ENCODE peak calls at places on chromosomes 1 and 21, in four cellular contexts. P is uterus, W is kidney epithelial cell, B is Karpas-422. A is an unnamed sample. For H3K36me3 and H3K27me3, the result is how much of the 10 kb centered on the place peaks cover.

GRCh38 chr1:85661767-85662166 is 46.5 kb downstream of the ZNHIT6 start:
- DNase-seq in P (no peak), W (no peak), B (peak), A (no peak)

GRCh38 chr1:14255711-14256110 is 342.8 kb upstream of the KAZN start:
- DNase-seq in P (no peak), B (peak), W (no peak), A (no peak)

GRCh38 chr1:226134170-226135058 is 52.1 kb downstream of the ACBD3 start:
- DNase-seq in B (no peak), P (no peak), W (no peak), A (peak)

GRCh38 chr1:223429313-223429731 is 36.1 kb downstream of the CCDC185 start:
- DNase-seq in P (no peak), B (no peak), W (no peak), A (no peak)

GRCh38 chr1:180251526-180252305 is 21.7 kb downstream of the LHX4 start:
- DNase-seq in W (no peak), B (no peak), P (no peak), A (no peak)

GRCh38 chr1:160681067-160681890 is 30.3 kb downstream of the CD48 start:
- DNase-seq in P (peak), B (peak), W (no peak), A (peak)

GRCh38 chr1:37146071-37146470 is 111.8 kb upstream of the GRIK3 start:
- DNase-seq in P (no peak), W (no peak), B (no peak), A (no peak)

GRCh38 chr1:89672489-89673183 is 39.7 kb downstream of the LRRC8C start:
- DNase-seq in W (no peak), P (no peak), B (no peak), A (no peak)

GRCh38 chr21:14880922-14881321 is 183.9 kb downstream of the NRIP1 start:
- DNase-seq in B (no peak), P (no peak), W (no peak), A (no peak)

GRCh38 chr1:11502516-11502915 is 23.6 kb downstream of the DISP3 start:
- DNase-seq in B (no peak), P (no peak), W (no peak), A (no peak)

GRCh38 chr1:104765115-104765514 is 1015.4 kb downstream of the AMY1C start:
- DNase-seq in B (no peak), P (no peak), W (peak), A (no peak)

GRCh38 chr1:78825561-78825960 is 175.9 kb downstream of the IFI44 start:
- DNase-seq in P (no peak), B (no peak), W (no peak), A (no peak)

GRCh38 chr21:18153063-18153462 is 91.6 kb upstream of the CHODL start:
- DNase-seq in W (no peak), B (no peak), P (no peak), A (no peak)

GRCh38 chr1:16012590-16013219 is 5.1 kb downstream of the HSPB7 start:
- DNase-seq in B (no peak), P (peak), W (no peak), A (peak)

GRCh38 chr1:33723251-33723650 is 140.6 kb upstream of the HMGB4 start:
- DNase-seq in B (peak), W (no peak), P (no peak), A (no peak)

GRCh38 chr1:154851392-154852177 is 18.5 kb downstream of the KCNN3 start:
- DNase-seq in W (no peak), P (peak), B (peak), A (peak)

GRCh38 chr1:210747890-210748289 is 386.1 kb downstream of the KCNH1 start:
- DNase-seq in P (no peak), B (no peak), W (no peak), A (no peak)

GRCh38 chr21:19468981-19469715 is 1065.6 kb upstream of the TMPRSS15 start:
- DNase-seq in W (no peak), B (no peak), P (no peak), A (no peak)

GRCh38 chr1:27556781-27557595 is 47.0 kb downstream of the AHDC1 start:
- DNase-seq in B (peak), P (peak), W (peak), A (peak)

GRCh38 chr21:38912789-38913119 is 107.0 kb downstream of the ETS2 start:
- DNase-seq in W (no peak), P (no peak), B (no peak), A (no peak)

GRCh38 chr1:32047701-32048100 is 25.0 kb upstream of the TMEM39B start:
- DNase-seq in B (no peak), W (no peak), P (no peak), A (no peak)
- H3K36me3 ChIP-seq in B (half or more), W (under half), P (under half), A (under half)

GRCh38 chr1:111577814-111578213 is 41.8 kb upstream of the RAP1A start:
- DNase-seq in B (no peak), W (no peak), P (no peak), A (no peak)
- H3K27me3 ChIP-seq in B (under half), W (under half), P (under half), A (under half)

GRCh38 chr1:204705888-204706837 is 20.6 kb upstream of the LRRN2 start:
- DNase-seq in W (no peak), P (no peak), B (no peak), A (peak)
- H3K4me3 ChIP-seq in W (no peak), P (no peak), B (no peak), A (no peak)

DNA sequence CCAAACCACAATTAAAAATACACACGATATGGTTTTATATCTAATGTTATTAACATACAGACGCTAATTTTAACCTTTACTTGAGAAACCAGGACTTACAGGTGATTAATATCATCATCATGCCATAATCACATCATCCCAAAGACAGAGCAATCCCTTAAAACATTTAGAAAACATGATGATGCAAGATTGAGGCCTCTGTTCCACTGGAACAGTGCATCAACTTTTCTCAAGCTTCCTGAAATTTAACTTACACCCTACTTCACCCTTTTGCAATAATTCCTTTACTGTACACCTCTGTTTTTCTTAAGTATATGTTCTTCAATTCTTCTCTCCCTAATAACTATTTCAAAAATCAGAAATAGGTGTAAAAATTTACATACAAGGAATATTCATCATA is 38.1 kb downstream of the KDM5B start:
- DNase-seq in P (no peak), W (no peak), B (no peak), A (no peak)
- H3K36me3 ChIP-seq in P (under half), W (under half), B (under half), A (under half)

DNA sequence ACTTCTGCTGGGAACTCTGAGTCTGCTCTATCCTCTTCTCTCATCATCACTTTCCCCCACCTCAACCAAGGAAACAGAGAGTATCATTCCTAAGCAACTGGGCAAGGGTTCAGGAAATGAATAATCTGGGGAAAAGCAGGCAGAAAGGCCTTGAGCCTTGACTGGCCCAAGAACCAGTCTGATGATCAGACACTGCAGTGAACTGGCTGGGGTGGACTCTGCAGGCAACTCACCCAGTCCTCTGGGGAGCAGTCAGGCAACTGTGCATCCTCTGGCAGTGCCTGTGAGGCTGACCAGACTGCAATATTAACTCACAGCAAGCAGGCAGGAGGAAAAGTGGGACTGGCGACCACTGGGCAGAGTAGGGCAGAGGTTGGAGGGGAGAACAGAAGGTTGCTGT is 991 bp downstream of the ANKRD35 start:
- DNase-seq in P (no peak), B (no peak), W (no peak), A (no peak)
- H3K27me3 ChIP-seq in P (under half), B (under half), W (under half), A (under half)

DNA sequence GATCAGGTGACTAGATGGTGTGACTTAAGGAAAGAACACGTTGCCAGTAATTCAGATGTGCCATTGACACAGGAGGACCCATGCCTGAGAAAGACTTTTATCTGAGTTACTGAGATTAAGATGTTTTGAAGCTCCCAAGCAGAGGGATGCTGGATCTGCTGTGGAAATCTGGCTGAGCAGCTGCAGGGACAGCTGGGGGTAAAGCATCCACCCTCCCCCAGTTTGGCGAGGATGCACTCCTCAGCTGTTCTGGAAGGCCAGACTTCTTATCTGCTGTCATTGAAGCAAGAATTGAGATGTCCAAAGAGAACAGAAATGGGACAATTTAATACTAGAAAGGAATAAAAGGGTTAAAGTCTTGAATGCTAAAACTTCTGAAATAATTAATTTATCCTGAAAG is 25.7 kb downstream of the TTC3 start:
- DNase-seq in W (no peak), P (no peak), B (no peak), A (no peak)
- H3K4me3 ChIP-seq in W (no peak), P (no peak), B (no peak), A (no peak)

DNA sequence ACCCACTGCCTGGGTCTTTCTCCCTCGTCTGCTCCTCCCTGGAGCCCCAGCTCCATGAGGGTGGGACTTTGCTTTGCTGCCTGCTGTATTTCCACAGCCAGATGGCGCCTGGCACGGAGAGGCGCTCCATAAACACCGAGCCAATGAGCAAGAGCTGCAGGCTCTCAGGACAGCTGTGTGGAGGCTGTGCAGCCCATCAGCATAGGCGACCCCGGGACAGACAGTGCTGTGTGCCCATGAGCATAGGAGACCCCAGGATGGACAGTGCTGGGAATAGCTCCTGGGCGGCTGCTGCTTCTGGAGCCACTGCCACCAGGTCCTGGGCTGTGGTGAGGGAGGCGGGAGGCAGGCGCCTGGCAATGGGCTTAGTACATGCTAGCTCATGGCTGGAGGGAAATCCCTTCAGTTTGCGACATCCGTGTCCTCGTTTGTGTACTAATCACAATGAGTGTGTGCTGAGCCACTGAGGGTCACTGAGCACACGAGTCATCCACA is 29.2 kb downstream of the CEP104 start:
- DNase-seq in B (no peak), W (no peak), P (no peak), A (peak)
- H3K36me3 ChIP-seq in B (under half), W (under half), P (under half), A (under half)

DNA sequence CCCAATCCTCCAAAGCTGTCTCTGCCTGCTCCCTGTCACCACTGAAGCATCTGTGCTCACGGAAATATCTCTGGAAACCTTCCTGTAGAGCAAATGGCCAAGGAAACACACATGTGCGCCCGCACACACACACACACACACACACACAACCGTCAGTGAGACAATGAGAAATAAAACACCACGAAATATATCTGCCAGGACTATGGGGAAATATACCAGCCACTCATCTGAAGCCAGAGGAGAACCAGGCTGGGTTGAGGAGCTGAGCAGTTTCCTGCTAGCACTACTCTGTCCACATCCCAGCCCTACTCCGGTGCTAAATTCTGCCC is 25.1 kb upstream of the PLXNA2 start:
- DNase-seq in W (no peak), B (no peak), P (no peak), A (no peak)
- H3K27me3 ChIP-seq in W (under half), B (under half), P (under half), A (under half)

A was measured in H7.